ENCODE peak calls at places on chromosome 10, in nine cellular contexts. Z, D, E, X, Y, M, Q, I and T are unnamed samples.

GRCh38 chr10:25865267-25865666 is 68.8 kb upstream of the MYO3A start:
- DNase-seq in X (no peak), I (no peak), D (no peak), Z (no peak), Q (no peak), Y (no peak), E (no peak), M (no peak), T (no peak)

GRCh38 chr10:29585488-29585976 is 49.2 kb downstream of the SVIL start:
- DNase-seq in I (no peak), X (peak), Y (peak), E (no peak), Z (no peak), D (no peak), Q (no peak), M (no peak), T (no peak)

GRCh38 chr10:104937528-104937927 is 296.4 kb downstream of the SORCS3 start:
- DNase-seq in X (no peak), Q (no peak), D (peak), Z (no peak), Y (no peak), M (no peak), E (no peak), I (peak), T (no peak)

GRCh38 chr10:1086787-1087186 is 30.6 kb downstream of the WDR37 start:
- DNase-seq in I (no peak), E (no peak), Z (no peak), X (no peak), Y (no peak), D (no peak), Q (no peak), M (no peak), T (no peak)

GRCh38 chr10:24784061-24784460 is 60.4 kb upstream of the ARHGAP21 start:
- DNase-seq in Z (no peak), Y (no peak), X (no peak), E (no peak), I (no peak), Q (no peak), D (no peak), M (no peak), T (no peak)

GRCh38 chr10:101897633-101898032 is 54.0 kb upstream of the KCNIP2 start:
- DNase-seq in I (peak), E (no peak), Q (no peak), X (no peak), M (no peak), Y (no peak), Z (no peak), D (no peak), T (no peak)

GRCh38 chr10:36256905-36257304 is 614.8 kb upstream of the FZD8 start:
- DNase-seq in Q (no peak), M (no peak), X (no peak), D (peak), Y (no peak), E (no peak), Z (no peak), I (no peak), T (no peak)

GRCh38 chr10:19416164-19416563 is 367.6 kb downstream of the MALRD1 start:
- DNase-seq in Q (no peak), X (peak), E (no peak), I (no peak), D (no peak), Y (no peak), M (no peak), Z (no peak), T (no peak)

GRCh38 chr10:8331896-8332729 is 277.6 kb downstream of the GATA3 start:
- DNase-seq in Q (peak), E (peak), Z (peak), X (peak), I (peak), D (no peak), M (peak), Y (peak), T (peak)

GRCh38 chr10:1022413-1022812 is 3.2 kb downstream of the IDI2 start:
- DNase-seq in M (no peak), Z (no peak), Q (no peak), Y (no peak), X (peak), D (no peak), E (no peak), I (no peak), T (no peak)

GRCh38 chr10:89163265-89163995 is 43.7 kb downstream of the CH25H start:
- DNase-seq in Y (no peak), D (no peak), Z (no peak), E (peak), Q (no peak), I (peak), X (no peak), M (peak), T (no peak)

GRCh38 chr10:79355420-79356010 is 8.2 kb downstream of the PPIF start:
- DNase-seq in E (no peak), Y (no peak), M (peak), D (no peak), Q (no peak), X (no peak), Z (no peak), I (no peak), T (no peak)

DNA sequence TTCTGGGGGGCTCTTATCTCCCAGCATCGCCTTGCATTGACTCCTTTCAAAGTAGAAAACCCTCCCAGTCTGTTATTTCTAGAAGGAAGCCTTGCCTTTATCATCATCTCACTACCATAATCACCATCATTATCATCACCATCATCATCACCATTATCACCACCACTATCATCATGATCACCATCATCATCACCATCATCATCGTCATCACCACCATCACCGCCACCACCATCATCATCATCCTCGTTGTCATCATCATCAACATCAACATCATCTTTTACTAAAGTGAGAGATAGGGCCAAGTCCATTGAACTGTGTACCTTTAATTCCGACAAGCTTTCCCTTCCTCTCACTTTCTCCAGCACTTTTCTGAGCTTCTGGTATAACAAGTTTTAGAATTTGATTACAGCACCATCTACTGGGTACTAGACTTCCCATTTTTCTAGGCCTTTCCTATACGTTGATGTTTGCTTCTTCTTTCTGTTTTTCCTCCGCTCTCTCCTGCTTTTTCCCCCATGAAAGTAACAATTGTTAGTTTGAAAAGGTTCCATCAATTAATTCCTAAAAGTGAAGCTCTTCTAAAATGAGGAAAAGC is 226.4 kb downstream of the BUB3 start:
- DNase-seq in D (no peak), X (peak), E (no peak), Z (no peak), I (no peak), Y (no peak), Q (no peak), M (no peak), T (no peak)
- TF ChIP-seq CTCF in D (peak), X (peak), E (peak), Z (peak), I (no peak), Y (no peak), Q (no peak), M (no peak), T (no peak)

GRCh38 chr10:73398024-73398423 is 15.8 kb downstream of the ANXA7 start:
- DNase-seq in E (no peak), D (no peak), Z (no peak), M (no peak), X (peak), I (no peak), Y (peak), Q (no peak), T (no peak)
- TF ChIP-seq CTCF in E (peak), D (no peak), Z (peak), M (no peak), X (peak), I (no peak), Y (peak), Q (no peak), T (no peak)

GRCh38 chr10:51918451-51918850 is 219.1 kb upstream of the CSTF2T start:
- DNase-seq in Z (no peak), X (no peak), I (no peak), M (no peak), E (no peak), D (no peak), Q (no peak), Y (no peak), T (no peak)
- TF ChIP-seq CTCF in Z (no peak), X (no peak), I (no peak), M (no peak), E (no peak), D (no peak), Q (no peak), Y (no peak), T (no peak)

GRCh38 chr10:99007457-99007856 is 228.2 kb downstream of the HPSE2 start:
- DNase-seq in D (no peak), I (no peak), Z (no peak), M (no peak), Q (no peak), Y (no peak), X (no peak), E (no peak), T (no peak)

GRCh38 chr10:99005254-99005653 is 230.4 kb downstream of the HPSE2 start:
- DNase-seq in X (no peak), Z (no peak), D (no peak), Q (no peak), Y (no peak), E (no peak), M (no peak), I (no peak), T (no peak)

GRCh38 chr10:99004738-99005137 is 230.9 kb downstream of the HPSE2 start:
- DNase-seq in I (no peak), X (no peak), Y (no peak), Z (no peak), D (no peak), M (no peak), Q (no peak), E (no peak), T (no peak)

GRCh38 chr10:99008106-99008505 is 227.5 kb downstream of the HPSE2 start:
- DNase-seq in D (no peak), M (no peak), X (no peak), Z (no peak), Y (no peak), I (no peak), E (no peak), Q (no peak), T (no peak)

DNA sequence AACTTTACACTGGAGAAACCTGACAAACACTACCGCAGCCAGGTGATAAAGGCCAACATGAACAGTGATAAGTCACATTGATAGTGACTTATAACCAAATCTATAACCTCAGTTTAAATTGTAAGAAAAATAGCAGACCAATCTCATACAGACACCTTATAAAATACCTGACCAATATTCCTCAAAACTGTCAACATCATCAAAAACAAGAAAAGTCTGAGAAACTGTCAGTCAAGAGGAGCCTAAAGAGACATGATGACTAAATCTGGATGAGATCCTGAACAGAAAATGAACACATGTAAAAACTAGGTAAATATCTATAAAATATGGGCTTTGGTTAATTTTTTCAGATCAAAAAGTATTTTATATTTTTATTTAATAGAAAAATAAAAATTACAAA is 233.3 kb downstream of the HPSE2 start:
- DNase-seq in Z (no peak), M (no peak), X (no peak), Q (no peak), E (no peak), Y (no peak), D (no peak), I (no peak), T (no peak)
- TF ChIP-seq CTCF in Z (no peak), M (no peak), X (no peak), Q (no peak), E (no peak), Y (no peak), D (no peak), I (no peak), T (no peak)